ENCODE peak calls at places on chromosome 2, in seven cellular contexts. K is mesothelial cell of epicardium; E is tibial nerve; C is stimulated activated CD8-positive, alpha-beta memory T cell treated with anti-CD3 and anti-CD28 coated beads, Interleukin-7, amount 100 ng/mL, for 24 hours; J is AG04450; Y is ELR; T is NCI-H1694. G is an unnamed sample.
A peak's percentile ranks its signal among the peaks of the same experiment; 100 is the strongest.

GRCh38 chr2:46032996-46033395 is 264.2 kb upstream of the EPAS1 start:
- DNase-seq in J (no peak), C (no peak), E (no peak), T (no peak), K (no peak), Y (no peak), G (no peak)

GRCh38 chr2:191846787-191847620 is at the start of gene CAVIN2:
- DNase-seq in T (no peak), C (no peak), J (peak; percentile 82), K (no peak), E (no peak), Y (peak; percentile 49), G (peak; percentile 94)

GRCh38 chr2:149363953-149364352 is 33.6 kb downstream of the LYPD6 start:
- DNase-seq in Y (peak; percentile 9), K (no peak), E (no peak), C (no peak), J (no peak), T (no peak), G (peak; percentile 59)

GRCh38 chr2:8134105-8134903 is 547.6 kb upstream of the ID2 start:
- DNase-seq in J (no peak), K (no peak), Y (no peak), C (no peak), E (no peak), T (no peak), G (no peak)

GRCh38 chr2:214774108-214774507 is 35.4 kb downstream of the BARD1 start:
- DNase-seq in Y (peak; percentile 81), E (no peak), T (no peak), C (no peak), K (no peak), J (peak; percentile 29), G (no peak)

GRCh38 chr2:45300026-45300750 is 290.9 kb upstream of the SIX2 start:
- DNase-seq in C (no peak), E (no peak), J (no peak), T (peak; percentile 32), Y (no peak), K (no peak), G (no peak)

GRCh38 chr2:120338015-120338414 is 7.9 kb upstream of the INHBB start:
- DNase-seq in C (no peak), Y (no peak), K (no peak), J (no peak), T (no peak), E (no peak), G (no peak)

GRCh38 chr2:222844323-222844722 is 16.5 kb upstream of the ACSL3 start:
- DNase-seq in J (peak; percentile 58), Y (peak; percentile 92), T (no peak), C (no peak), K (no peak), E (no peak), G (peak; percentile 93)

GRCh38 chr2:231769170-231770136 is 11.6 kb downstream of the PDE6D start:
- DNase-seq in Y (peak; percentile 29), T (no peak), E (no peak), K (no peak), J (no peak), C (no peak), G (no peak)

GRCh38 chr2:121529439-121530209 is 1.1 kb upstream of the RNU4ATAC start:
- DNase-seq in E (peak; percentile 30), C (no peak), Y (peak; percentile 75), J (peak; percentile 20), T (peak; percentile 6), K (peak; percentile 46), G (peak; percentile 75)

GRCh38 chr2:31312898-31313297 is 78.9 kb downstream of the EHD3 start:
- DNase-seq in J (peak; percentile 30), E (no peak), C (no peak), K (no peak), T (no peak), Y (no peak), G (no peak)

GRCh38 chr2:143553261-143553660 is 424.0 kb downstream of the ARHGAP15 start:
- DNase-seq in C (no peak), J (no peak), K (no peak), E (no peak), Y (no peak), T (no peak), G (no peak)

GRCh38 chr2:162118166-162119031 is 33.6 kb downstream of the GCG start:
- DNase-seq in Y (peak; percentile 83), C (no peak), E (no peak), K (no peak), J (peak; percentile 13), T (no peak), G (peak; percentile 73)

GRCh38 chr2:127770973-127771735 is 39.8 kb downstream of the WDR33 start:
- DNase-seq in E (no peak), C (no peak), Y (peak; percentile 95), T (no peak), J (peak; percentile 80), K (no peak), G (peak; percentile 86)

GRCh38 chr2:43714164-43714563 is 37.9 kb upstream of the C1GALT1C1L start:
- DNase-seq in C (no peak), J (peak; percentile 7), T (no peak), K (no peak), Y (peak; percentile 63), E (no peak), G (peak; percentile 19)

GRCh38 chr2:136582631-136583205 is 182.6 kb upstream of the THSD7B start:
- DNase-seq in K (no peak), Y (peak; percentile 0), C (no peak), T (no peak), J (no peak), E (no peak), G (no peak)

GRCh38 chr2:228841877-228842276 is 429.2 kb downstream of the PID1 start:
- DNase-seq in C (no peak), T (no peak), Y (peak; percentile 10), K (no peak), E (no peak), J (no peak), G (peak; percentile 79)

GRCh38 chr2:214104219-214104618 is 306.6 kb upstream of the VWC2L start:
- DNase-seq in K (no peak), J (no peak), Y (no peak), T (no peak), E (no peak), C (no peak), G (no peak)

GRCh38 chr2:132560562-132560961 is 109.4 kb downstream of the LYPD1 start:
- DNase-seq in Y (no peak), E (no peak), T (no peak), J (no peak), C (no peak), K (no peak), G (no peak)

GRCh38 chr2:30272761-30273573 is 41.6 kb downstream of the LBH start:
- DNase-seq in Y (peak; percentile 36), E (no peak), J (peak; percentile 38), T (no peak), K (no peak), C (no peak), G (peak; percentile 64)

GRCh38 chr2:4134881-4135565 is 431.6 kb downstream of the DCDC2C start:
- DNase-seq in T (no peak), E (no peak), J (no peak), Y (no peak), K (no peak), C (no peak), G (no peak)

GRCh38 chr2:66437055-66437454 is 2.1 kb downstream of the MEIS1 start:
- DNase-seq in J (no peak), E (no peak), K (no peak), T (no peak), Y (peak; percentile 48), C (no peak), G (no peak)

GRCh38 chr2:71714601-71715240 is 261.4 kb downstream of the DYSF start:
- DNase-seq in K (no peak), E (no peak), J (no peak), C (no peak), Y (no peak), T (no peak), G (no peak)

GRCh38 chr2:178946494-178946893 is 103.4 kb downstream of the CCDC141 start:
- DNase-seq in K (no peak), J (no peak), Y (no peak), T (no peak), E (no peak), C (no peak), G (no peak)

GRCh38 chr2:17800693-17801458 is 15.4 kb upstream of the MSGN1 start:
- DNase-seq in E (no peak), Y (no peak), K (no peak), J (no peak), T (no peak), C (no peak), G (no peak)

GRCh38 chr2:122831644-122832043 is 1076.2 kb downstream of the TSN start:
- DNase-seq in E (no peak), Y (peak; percentile 71), J (no peak), C (no peak), K (no peak), T (no peak), G (no peak)

GRCh38 chr2:197258580-197258979 is 52.0 kb downstream of the ANKRD44 start:
- DNase-seq in C (no peak), K (no peak), Y (no peak), T (no peak), J (no peak), E (no peak), G (peak; percentile 15)

GRCh38 chr2:81529944-81530343 is 1225.4 kb upstream of the LRRTM1 start:
- DNase-seq in T (no peak), K (no peak), Y (no peak), J (no peak), C (no peak), E (no peak), G (no peak)

GRCh38 chr2:176999331-176999730 is 213.3 kb upstream of the HNRNPA3 start:
- DNase-seq in Y (peak; percentile 10), E (no peak), T (no peak), J (no peak), C (no peak), K (no peak), G (no peak)

G was measured in NCI-H226.